ENCODE peak calls at places on chromosomes 5 and 9, in eight cellular contexts. One of them, this sample, is unnamed.
A peak's percentile ranks its signal among the peaks of the same experiment; 100 is the strongest.

GRCh38 chr9:77588319-77588937 is 59.7 kb downstream of the GNA14 start:
- DNase-seq in neural progenitor cell: peak; percentile 8
- DNase-seq in ascending aorta: no peak
- DNase-seq in K562: no peak
- DNase-seq in lower lobe of right lung: no peak
- DNase-seq in IMR-90: peak; percentile 89
- DNase-seq in A549: peak; percentile 42
- DNase-seq in fibroblast of lung: peak; percentile 92
- DNase-seq in this sample: no peak

GRCh38 chr5:114123654-114124053 is 238.2 kb upstream of the KCNN2 start:
- DNase-seq in fibroblast of lung: no peak
- DNase-seq in ascending aorta: no peak
- DNase-seq in A549: no peak
- DNase-seq in IMR-90: no peak
- DNase-seq in lower lobe of right lung: no peak
- DNase-seq in neural progenitor cell: no peak
- DNase-seq in K562: no peak
- DNase-seq in this sample: no peak

GRCh38 chr9:79014929-79015699 is 556.7 kb upstream of the TLE4 start:
- DNase-seq in lower lobe of right lung: no peak
- DNase-seq in neural progenitor cell: no peak
- DNase-seq in IMR-90: no peak
- DNase-seq in A549: no peak
- DNase-seq in fibroblast of lung: no peak
- DNase-seq in K562: no peak
- DNase-seq in ascending aorta: no peak
- DNase-seq in this sample: no peak

GRCh38 chr9:6153425-6153824 is 62.2 kb upstream of the IL33 start:
- DNase-seq in A549: peak; percentile 31
- DNase-seq in IMR-90: peak; percentile 20
- DNase-seq in fibroblast of lung: peak; percentile 46
- DNase-seq in ascending aorta: no peak
- DNase-seq in lower lobe of right lung: no peak
- DNase-seq in neural progenitor cell: no peak
- DNase-seq in K562: no peak
- DNase-seq in this sample: no peak

GRCh38 chr5:100746730-100747129 is 156.4 kb downstream of the ST8SIA4 start:
- DNase-seq in K562: no peak
- DNase-seq in IMR-90: no peak
- DNase-seq in fibroblast of lung: no peak
- DNase-seq in lower lobe of right lung: no peak
- DNase-seq in neural progenitor cell: no peak
- DNase-seq in A549: no peak
- DNase-seq in ascending aorta: no peak
- DNase-seq in this sample: no peak

GRCh38 chr9:7369384-7369821 is 430.2 kb downstream of the DMAC1 start:
- DNase-seq in fibroblast of lung: no peak
- DNase-seq in IMR-90: no peak
- DNase-seq in ascending aorta: no peak
- DNase-seq in lower lobe of right lung: no peak
- DNase-seq in K562: no peak
- DNase-seq in A549: no peak
- DNase-seq in neural progenitor cell: no peak
- DNase-seq in this sample: no peak

GRCh38 chr9:30597609-30598008 is 1786.8 kb upstream of the ACO1 start:
- DNase-seq in IMR-90: no peak
- DNase-seq in lower lobe of right lung: no peak
- DNase-seq in A549: no peak
- DNase-seq in neural progenitor cell: no peak
- DNase-seq in K562: no peak
- DNase-seq in ascending aorta: no peak
- DNase-seq in fibroblast of lung: no peak
- DNase-seq in this sample: no peak

GRCh38 chr5:124979174-124979573 is 232.7 kb upstream of the ZNF608 start:
- DNase-seq in ascending aorta: no peak
- DNase-seq in lower lobe of right lung: no peak
- DNase-seq in IMR-90: peak; percentile 24
- DNase-seq in K562: no peak
- DNase-seq in fibroblast of lung: peak; percentile 20
- DNase-seq in neural progenitor cell: peak; percentile 60
- DNase-seq in A549: no peak
- DNase-seq in this sample: no peak

GRCh38 chr5:32232441-32233219 is 58.5 kb upstream of the GOLPH3 start:
- DNase-seq in A549: peak; percentile 61
- DNase-seq in IMR-90: peak; percentile 63
- DNase-seq in neural progenitor cell: peak; percentile 79
- DNase-seq in fibroblast of lung: peak; percentile 56
- DNase-seq in ascending aorta: peak; percentile 86
- DNase-seq in lower lobe of right lung: peak; percentile 80
- DNase-seq in K562: peak; percentile 58
- DNase-seq in this sample: peak; percentile 86

GRCh38 chr9:120928720-120929389 is 2.3 kb upstream of the TRAF1 start:
- DNase-seq in lower lobe of right lung: peak; percentile 87
- DNase-seq in K562: no peak
- DNase-seq in IMR-90: no peak
- DNase-seq in neural progenitor cell: peak; percentile 81
- DNase-seq in ascending aorta: peak; percentile 85
- DNase-seq in A549: peak; percentile 78
- DNase-seq in fibroblast of lung: peak; percentile 50
- DNase-seq in this sample: peak; percentile 87

GRCh38 chr9:105901514-105902109 is 207.3 kb downstream of the TMEM38B start:
- DNase-seq in ascending aorta: no peak
- DNase-seq in K562: peak; percentile 66
- DNase-seq in IMR-90: peak; percentile 3
- DNase-seq in lower lobe of right lung: no peak
- DNase-seq in fibroblast of lung: peak; percentile 20
- DNase-seq in neural progenitor cell: peak; percentile 83
- DNase-seq in A549: peak; percentile 54
- DNase-seq in this sample: peak; percentile 29

GRCh38 chr5:43773032-43773830 is 170.3 kb downstream of the NNT start:
- DNase-seq in fibroblast of lung: peak; percentile 82
- DNase-seq in ascending aorta: no peak
- DNase-seq in K562: no peak
- DNase-seq in IMR-90: peak; percentile 67
- DNase-seq in A549: no peak
- DNase-seq in lower lobe of right lung: no peak
- DNase-seq in neural progenitor cell: no peak
- DNase-seq in this sample: no peak

GRCh38 chr9:89359018-89359417 is 40.7 kb downstream of the SECISBP2 start:
- DNase-seq in fibroblast of lung: peak; percentile 6
- DNase-seq in lower lobe of right lung: no peak
- DNase-seq in A549: no peak
- DNase-seq in IMR-90: no peak
- DNase-seq in neural progenitor cell: peak; percentile 40
- DNase-seq in K562: no peak
- DNase-seq in ascending aorta: no peak
- DNase-seq in this sample: no peak

GRCh38 chr5:134647750-134648424 is 698 bp upstream of the SEC24A start:
- DNase-seq in neural progenitor cell: no peak
- DNase-seq in K562: peak; percentile 24
- DNase-seq in ascending aorta: no peak
- DNase-seq in IMR-90: peak; percentile 35
- DNase-seq in lower lobe of right lung: no peak
- DNase-seq in A549: no peak
- DNase-seq in fibroblast of lung: peak; percentile 68
- DNase-seq in this sample: peak; percentile 58

GRCh38 chr5:32439086-32439642 is 5.4 kb downstream of the ZFR start:
- DNase-seq in fibroblast of lung: no peak
- DNase-seq in ascending aorta: no peak
- DNase-seq in A549: no peak
- DNase-seq in IMR-90: no peak
- DNase-seq in neural progenitor cell: no peak
- DNase-seq in K562: no peak
- DNase-seq in lower lobe of right lung: no peak
- DNase-seq in this sample: no peak

GRCh38 chr5:132815454-132815853 is 2.4 kb downstream of the SOWAHA start:
- DNase-seq in lower lobe of right lung: no peak
- DNase-seq in fibroblast of lung: no peak
- DNase-seq in ascending aorta: no peak
- DNase-seq in A549: no peak
- DNase-seq in neural progenitor cell: no peak
- DNase-seq in K562: no peak
- DNase-seq in IMR-90: peak; percentile 55
- DNase-seq in this sample: no peak

GRCh38 chr5:151079838-151080619 is 805 bp downstream of the TNIP1 start:
- DNase-seq in IMR-90: peak; percentile 82
- DNase-seq in A549: peak; percentile 54
- DNase-seq in fibroblast of lung: peak; percentile 79
- DNase-seq in neural progenitor cell: no peak
- DNase-seq in ascending aorta: no peak
- DNase-seq in K562: peak; percentile 51
- DNase-seq in lower lobe of right lung: no peak
- DNase-seq in this sample: no peak

GRCh38 chr5:130400091-130400490 is 495.8 kb downstream of the CHSY3 start:
- DNase-seq in lower lobe of right lung: no peak
- DNase-seq in K562: no peak
- DNase-seq in A549: peak; percentile 36
- DNase-seq in neural progenitor cell: no peak
- DNase-seq in fibroblast of lung: peak; percentile 75
- DNase-seq in ascending aorta: no peak
- DNase-seq in IMR-90: no peak
- DNase-seq in this sample: no peak

GRCh38 chr5:78637468-78637867 is 11.1 kb downstream of the LHFPL2 start:
- DNase-seq in A549: no peak
- DNase-seq in fibroblast of lung: no peak
- DNase-seq in IMR-90: no peak
- DNase-seq in ascending aorta: no peak
- DNase-seq in K562: no peak
- DNase-seq in neural progenitor cell: no peak
- DNase-seq in lower lobe of right lung: no peak
- DNase-seq in this sample: no peak

GRCh38 chr9:133951265-133951664 is 40.9 kb downstream of the VAV2 start:
- DNase-seq in K562: no peak
- DNase-seq in lower lobe of right lung: peak; percentile 30
- DNase-seq in neural progenitor cell: no peak
- DNase-seq in A549: no peak
- DNase-seq in ascending aorta: no peak
- DNase-seq in fibroblast of lung: no peak
- DNase-seq in IMR-90: no peak
- DNase-seq in this sample: peak; percentile 49

GRCh38 chr9:132069046-132069898 is 10.4 kb downstream of the MED27 start:
- DNase-seq in IMR-90: peak; percentile 72
- DNase-seq in neural progenitor cell: no peak
- DNase-seq in lower lobe of right lung: no peak
- DNase-seq in ascending aorta: no peak
- DNase-seq in K562: no peak
- DNase-seq in fibroblast of lung: peak; percentile 92
- DNase-seq in A549: no peak
- DNase-seq in this sample: no peak

GRCh38 chr5:30050056-30050815 is 1143.2 kb upstream of the CDH6 start:
- DNase-seq in ascending aorta: no peak
- DNase-seq in IMR-90: no peak
- DNase-seq in K562: no peak
- DNase-seq in A549: no peak
- DNase-seq in neural progenitor cell: no peak
- DNase-seq in lower lobe of right lung: no peak
- DNase-seq in fibroblast of lung: peak; percentile 58
- DNase-seq in this sample: no peak

DNA sequence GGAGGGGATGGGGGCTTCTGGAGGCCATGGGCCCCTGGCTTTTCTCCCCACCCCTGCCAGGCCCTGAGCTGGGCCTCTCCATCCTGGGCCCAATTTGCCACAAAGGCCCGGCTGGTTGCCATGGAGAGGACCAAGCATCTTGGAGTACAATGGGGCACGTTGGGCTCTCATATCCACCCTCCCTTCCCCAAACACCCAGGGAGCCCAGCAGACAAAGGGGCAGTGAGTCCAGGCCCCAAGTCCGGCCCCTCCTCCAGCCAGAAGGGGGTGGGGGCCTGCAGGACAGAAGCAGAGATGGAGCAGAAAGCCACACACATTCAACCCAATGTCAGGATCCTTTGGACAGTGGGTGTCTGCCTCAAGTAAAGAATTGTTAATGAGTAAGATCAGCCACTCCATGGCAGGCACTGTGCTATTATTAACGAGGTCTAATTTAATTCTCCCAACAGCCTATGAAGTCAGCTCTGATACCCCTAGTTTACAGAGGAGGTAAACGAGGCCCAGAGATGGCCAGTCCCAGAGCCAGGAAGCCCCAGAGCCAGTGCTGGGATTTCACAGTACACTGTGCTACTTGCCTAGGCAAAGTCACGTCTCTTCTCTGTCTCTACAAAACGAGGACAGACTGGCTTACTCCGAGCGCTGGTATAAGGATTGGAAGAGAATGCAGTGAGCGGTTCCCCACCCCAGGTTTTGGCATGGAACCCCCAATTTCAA is 2.3 kb downstream of the CRB2 start:
- DNase-seq in lower lobe of right lung: no peak
- DNase-seq in fibroblast of lung: no peak
- DNase-seq in K562: no peak
- DNase-seq in neural progenitor cell: peak; percentile 96
- DNase-seq in ascending aorta: no peak
- DNase-seq in A549: no peak
- DNase-seq in IMR-90: no peak
- DNase-seq in this sample: no peak
- H3K27ac ChIP-seq in lower lobe of right lung: no peak overlapping the region
- H3K27ac ChIP-seq in fibroblast of lung: no peak overlapping the region
- H3K27ac ChIP-seq in K562: no peak overlapping the region
- H3K27ac ChIP-seq in neural progenitor cell: peak overlapping the region; percentile 68
- H3K27ac ChIP-seq in ascending aorta: no peak overlapping the region
- H3K27ac ChIP-seq in A549: no peak overlapping the region
- H3K27ac ChIP-seq in IMR-90: no peak overlapping the region
- H3K27ac ChIP-seq in this sample: no peak overlapping the region

GRCh38 chr9:2313512-2313911 is 298.4 kb downstream of the SMARCA2 start:
- DNase-seq in lower lobe of right lung: no peak
- DNase-seq in fibroblast of lung: no peak
- DNase-seq in neural progenitor cell: no peak
- DNase-seq in K562: no peak
- DNase-seq in A549: no peak
- DNase-seq in IMR-90: no peak
- DNase-seq in ascending aorta: no peak
- DNase-seq in this sample: no peak
- H3K9me3 ChIP-seq in lower lobe of right lung: peaks cover 29% of the 10 kb centered on the region
- H3K9me3 ChIP-seq in fibroblast of lung: no peaks in the 10 kb centered on the region
- H3K9me3 ChIP-seq in neural progenitor cell: peaks cover 16% of the 10 kb centered on the region
- H3K9me3 ChIP-seq in K562: no peaks in the 10 kb centered on the region
- H3K9me3 ChIP-seq in A549: peaks cover 53% of the 10 kb centered on the region
- H3K9me3 ChIP-seq in IMR-90: peaks cover 8% of the 10 kb centered on the region
- H3K9me3 ChIP-seq in ascending aorta: peaks cover 33% of the 10 kb centered on the region
- H3K9me3 ChIP-seq in this sample: peaks cover 20% of the 10 kb centered on the region

GRCh38 chr5:159096555-159097460 is 2.9 kb downstream of the EBF1 start:
- DNase-seq in IMR-90: no peak
- DNase-seq in K562: no peak
- DNase-seq in ascending aorta: no peak
- DNase-seq in neural progenitor cell: peak; percentile 69
- DNase-seq in A549: no peak
- DNase-seq in fibroblast of lung: no peak
- DNase-seq in lower lobe of right lung: no peak
- DNase-seq in this sample: peak; percentile 53
- H3K27ac ChIP-seq in IMR-90: no peak overlapping the region
- H3K27ac ChIP-seq in K562: no peak overlapping the region
- H3K27ac ChIP-seq in ascending aorta: peak overlapping the region; percentile 97
- H3K27ac ChIP-seq in neural progenitor cell: no peak overlapping the region
- H3K27ac ChIP-seq in A549: peak overlapping the region; percentile 86
- H3K27ac ChIP-seq in fibroblast of lung: peak overlapping the region; percentile 76
- H3K27ac ChIP-seq in lower lobe of right lung: peak overlapping the region; percentile 68
- H3K27ac ChIP-seq in this sample: peak overlapping the region; percentile 74

DNA sequence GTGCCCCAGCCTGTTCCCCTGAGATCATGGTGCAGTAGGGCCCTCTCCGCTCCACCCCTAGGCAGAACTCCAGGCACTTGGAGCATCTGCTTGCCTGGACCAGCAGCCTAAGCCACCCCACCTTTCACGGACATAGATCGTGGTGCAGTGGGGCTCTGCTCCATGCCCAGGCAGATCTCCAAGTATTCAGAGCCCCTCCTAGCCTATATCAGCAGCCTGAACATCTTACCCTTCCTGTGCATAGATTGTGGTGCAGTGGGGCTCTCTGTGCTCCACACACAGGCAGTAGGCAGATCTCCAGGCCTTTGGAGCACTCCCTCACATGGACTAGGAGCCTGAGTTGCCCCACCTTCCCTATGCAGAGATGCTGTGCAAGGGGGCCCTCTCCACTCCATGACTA is 103.0 kb downstream of the GLIS3 start:
- DNase-seq in A549: no peak
- DNase-seq in neural progenitor cell: no peak
- DNase-seq in IMR-90: no peak
- DNase-seq in lower lobe of right lung: no peak
- DNase-seq in fibroblast of lung: no peak
- DNase-seq in K562: no peak
- DNase-seq in ascending aorta: no peak
- DNase-seq in this sample: no peak
- H3K9me3 ChIP-seq in A549: peaks cover 46% of the 10 kb centered on the region
- H3K9me3 ChIP-seq in neural progenitor cell: peaks cover 36% of the 10 kb centered on the region
- H3K9me3 ChIP-seq in IMR-90: peaks cover 28% of the 10 kb centered on the region
- H3K9me3 ChIP-seq in lower lobe of right lung: peaks cover 26% of the 10 kb centered on the region
- H3K9me3 ChIP-seq in fibroblast of lung: peaks cover 2% of the 10 kb centered on the region
- H3K9me3 ChIP-seq in K562: no peaks in the 10 kb centered on the region
- H3K9me3 ChIP-seq in ascending aorta: peaks cover 28% of the 10 kb centered on the region
- H3K9me3 ChIP-seq in this sample: peaks cover 5% of the 10 kb centered on the region

This sample was measured in psoas muscle.